ENCODE peak calls at places on chromosomes 3 and 15, in five cellular contexts. One of them, this sample, is unnamed.
A peak's percentile ranks its signal among the peaks of the same experiment; 100 is the strongest.

GRCh38 chr15:49370782-49371181 is 52.3 kb upstream of the FGF7 start:
- DNase-seq in activated T-cell treated with anti-CD3 and anti-CD28 coated beads for 4 hours: no peak
- DNase-seq in thoracic aorta: no peak
- DNase-seq in OCI-LY7: peak; percentile 10
- DNase-seq in NCI-H774: no peak
- DNase-seq in this sample: no peak

GRCh38 chr3:151281671-151282334 is 3.5 kb upstream of the P2RY14 start:
- DNase-seq in OCI-LY7: no peak
- DNase-seq in NCI-H774: no peak
- DNase-seq in activated T-cell treated with anti-CD3 and anti-CD28 coated beads for 4 hours: no peak
- DNase-seq in thoracic aorta: no peak
- DNase-seq in this sample: no peak

GRCh38 chr15:66151809-66152208 is 101.7 kb downstream of the MEGF11 start:
- DNase-seq in activated T-cell treated with anti-CD3 and anti-CD28 coated beads for 4 hours: no peak
- DNase-seq in thoracic aorta: no peak
- DNase-seq in NCI-H774: peak; percentile 91
- DNase-seq in OCI-LY7: no peak
- DNase-seq in this sample: no peak

GRCh38 chr15:90388462-90389182 is 580 bp downstream of the IQGAP1 start:
- DNase-seq in OCI-LY7: peak; percentile 76
- DNase-seq in activated T-cell treated with anti-CD3 and anti-CD28 coated beads for 4 hours: peak; percentile 17
- DNase-seq in thoracic aorta: peak; percentile 40
- DNase-seq in NCI-H774: peak; percentile 19
- DNase-seq in this sample: peak; percentile 35

GRCh38 chr15:31476411-31476810 is 149.8 kb downstream of the KLF13 start:
- DNase-seq in OCI-LY7: no peak
- DNase-seq in thoracic aorta: no peak
- DNase-seq in NCI-H774: no peak
- DNase-seq in activated T-cell treated with anti-CD3 and anti-CD28 coated beads for 4 hours: no peak
- DNase-seq in this sample: no peak

GRCh38 chr15:69478259-69478687 is 25.7 kb downstream of the RPLP1 start:
- DNase-seq in activated T-cell treated with anti-CD3 and anti-CD28 coated beads for 4 hours: peak; percentile 36
- DNase-seq in OCI-LY7: peak; percentile 57
- DNase-seq in NCI-H774: peak; percentile 53
- DNase-seq in thoracic aorta: no peak
- DNase-seq in this sample: no peak

GRCh38 chr3:9757427-9757826 is 7.7 kb downstream of the OGG1 start:
- DNase-seq in thoracic aorta: no peak
- DNase-seq in NCI-H774: no peak
- DNase-seq in OCI-LY7: no peak
- DNase-seq in activated T-cell treated with anti-CD3 and anti-CD28 coated beads for 4 hours: no peak
- DNase-seq in this sample: no peak

GRCh38 chr3:48418651-48419050 is 11.2 kb downstream of the PLXNB1 start:
- DNase-seq in OCI-LY7: no peak
- DNase-seq in NCI-H774: no peak
- DNase-seq in activated T-cell treated with anti-CD3 and anti-CD28 coated beads for 4 hours: no peak
- DNase-seq in thoracic aorta: no peak
- DNase-seq in this sample: no peak

GRCh38 chr3:5485427-5485826 is 297.9 kb downstream of the EDEM1 start:
- DNase-seq in NCI-H774: no peak
- DNase-seq in thoracic aorta: no peak
- DNase-seq in activated T-cell treated with anti-CD3 and anti-CD28 coated beads for 4 hours: no peak
- DNase-seq in OCI-LY7: no peak
- DNase-seq in this sample: no peak

GRCh38 chr3:38084019-38084968 is 45.3 kb downstream of the DLEC1 start:
- DNase-seq in thoracic aorta: no peak
- DNase-seq in NCI-H774: no peak
- DNase-seq in activated T-cell treated with anti-CD3 and anti-CD28 coated beads for 4 hours: no peak
- DNase-seq in OCI-LY7: peak; percentile 17
- DNase-seq in this sample: peak; percentile 28

GRCh38 chr3:172031957-172032356 is 7.4 kb upstream of the FNDC3B start:
- DNase-seq in NCI-H774: no peak
- DNase-seq in activated T-cell treated with anti-CD3 and anti-CD28 coated beads for 4 hours: no peak
- DNase-seq in OCI-LY7: no peak
- DNase-seq in thoracic aorta: no peak
- DNase-seq in this sample: no peak

GRCh38 chr3:46811615-46812236 is 51.5 kb downstream of the MYL3 start:
- DNase-seq in NCI-H774: peak; percentile 51
- DNase-seq in activated T-cell treated with anti-CD3 and anti-CD28 coated beads for 4 hours: no peak
- DNase-seq in thoracic aorta: no peak
- DNase-seq in OCI-LY7: no peak
- DNase-seq in this sample: no peak

GRCh38 chr3:154236331-154236730 is 88.0 kb downstream of the DHX36 start:
- DNase-seq in thoracic aorta: no peak
- DNase-seq in activated T-cell treated with anti-CD3 and anti-CD28 coated beads for 4 hours: no peak
- DNase-seq in OCI-LY7: no peak
- DNase-seq in NCI-H774: no peak
- DNase-seq in this sample: no peak

GRCh38 chr15:74417230-74417629 is 16.5 kb downstream of the SEMA7A start:
- DNase-seq in thoracic aorta: no peak
- DNase-seq in NCI-H774: no peak
- DNase-seq in OCI-LY7: no peak
- DNase-seq in activated T-cell treated with anti-CD3 and anti-CD28 coated beads for 4 hours: no peak
- DNase-seq in this sample: no peak

GRCh38 chr3:120419797-120420196 is 31.0 kb downstream of the FSTL1 start:
- DNase-seq in OCI-LY7: no peak
- DNase-seq in NCI-H774: no peak
- DNase-seq in activated T-cell treated with anti-CD3 and anti-CD28 coated beads for 4 hours: no peak
- DNase-seq in thoracic aorta: no peak
- DNase-seq in this sample: no peak

GRCh38 chr15:74178326-74179100 is 5.0 kb downstream of the ISLR start:
- DNase-seq in activated T-cell treated with anti-CD3 and anti-CD28 coated beads for 4 hours: no peak
- DNase-seq in NCI-H774: no peak
- DNase-seq in OCI-LY7: no peak
- DNase-seq in thoracic aorta: no peak
- DNase-seq in this sample: no peak

GRCh38 chr3:48926425-48927392 is 8.1 kb downstream of the ARIH2 start:
- DNase-seq in OCI-LY7: no peak
- DNase-seq in NCI-H774: no peak
- DNase-seq in activated T-cell treated with anti-CD3 and anti-CD28 coated beads for 4 hours: no peak
- DNase-seq in thoracic aorta: no peak
- DNase-seq in this sample: no peak

GRCh38 chr15:38148476-38148875 is 104.2 kb upstream of the SPRED1 start:
- DNase-seq in thoracic aorta: no peak
- DNase-seq in NCI-H774: no peak
- DNase-seq in activated T-cell treated with anti-CD3 and anti-CD28 coated beads for 4 hours: no peak
- DNase-seq in OCI-LY7: no peak
- DNase-seq in this sample: no peak

GRCh38 chr15:101795455-101795854 is 7.9 kb upstream of the OR4F6 start:
- DNase-seq in OCI-LY7: no peak
- DNase-seq in thoracic aorta: no peak
- DNase-seq in NCI-H774: no peak
- DNase-seq in activated T-cell treated with anti-CD3 and anti-CD28 coated beads for 4 hours: no peak
- DNase-seq in this sample: no peak

GRCh38 chr3:46981932-46982471 is 2.5 kb downstream of the NBEAL2 start:
- DNase-seq in OCI-LY7: no peak
- DNase-seq in NCI-H774: no peak
- DNase-seq in activated T-cell treated with anti-CD3 and anti-CD28 coated beads for 4 hours: no peak
- DNase-seq in thoracic aorta: no peak
- DNase-seq in this sample: no peak